ENCODE peak calls at places on chromosomes 13 and 19, in six cellular contexts. A is K562, U is GM12878, Z is stomach, C is transverse colon, R is SK-N-SH. Q is an unnamed sample.

GRCh38 chr13:31950121-31950810 is 81.3 kb upstream of the FRY start:
- DNase-seq in Z (no peak), A (no peak), R (no peak), U (no peak), C (no peak), Q (no peak)

GRCh38 chr19:5642204-5642603 is 19.3 kb downstream of the SAFB start:
- DNase-seq in R (no peak), C (no peak), U (no peak), A (no peak), Z (peak), Q (no peak)

GRCh38 chr13:37131092-37131491 is 25.6 kb upstream of the CSNK1A1L start:
- DNase-seq in R (no peak), C (no peak), U (no peak), A (no peak), Z (no peak), Q (no peak)

GRCh38 chr13:95067303-95067702 is 233.9 kb downstream of the ABCC4 start:
- DNase-seq in C (no peak), R (no peak), U (no peak), Z (no peak), A (no peak), Q (no peak)

GRCh38 chr13:34294483-34295129 is 476.7 kb downstream of the RFC3 start:
- DNase-seq in R (no peak), C (no peak), U (no peak), Z (no peak), A (no peak), Q (no peak)

GRCh38 chr19:8096071-8096470 is 43.5 kb downstream of the CCL25 start:
- DNase-seq in U (no peak), A (no peak), C (no peak), R (no peak), Z (no peak), Q (no peak)

GRCh38 chr19:6269101-6269886 is 10.5 kb downstream of the MLLT1 start:
- DNase-seq in C (no peak), U (no peak), R (no peak), Z (no peak), A (no peak), Q (no peak)

GRCh38 chr19:48319647-48320537 is 5.5 kb upstream of the EMP3 start:
- DNase-seq in C (peak), U (no peak), R (peak), A (peak), Z (peak), Q (peak)

GRCh38 chr19:39052243-39052746 is 19.9 kb upstream of the FBXO27 start:
- DNase-seq in C (peak), A (peak), U (no peak), R (peak), Z (peak), Q (no peak)

GRCh38 chr13:95112883-95113282 is 188.4 kb downstream of the ABCC4 start:
- DNase-seq in U (no peak), C (no peak), Z (no peak), R (no peak), A (no peak), Q (no peak)

GRCh38 chr13:25762795-25763377 is 288.9 kb downstream of the SHISA2 start:
- DNase-seq in U (no peak), R (no peak), Z (no peak), A (no peak), C (no peak), Q (no peak)

GRCh38 chr13:36839981-36840380 is 21.0 kb downstream of the RFXAP start:
- DNase-seq in C (no peak), A (no peak), Z (no peak), U (no peak), R (no peak), Q (no peak)

GRCh38 chr13:42113478-42113877 is 65.0 kb downstream of the DGKH start:
- DNase-seq in Z (no peak), A (no peak), C (no peak), U (no peak), R (no peak), Q (no peak)

GRCh38 chr13:90447735-90448103 is 899.8 kb upstream of the MIR17HG start:
- DNase-seq in C (no peak), R (no peak), U (no peak), Z (no peak), A (no peak), Q (no peak)

GRCh38 chr13:53206455-53206854 is 177.8 kb downstream of the OLFM4 start:
- DNase-seq in C (no peak), A (no peak), R (peak), Z (no peak), U (no peak), Q (no peak)

GRCh38 chr19:30690935-30691505 is 318.8 kb downstream of the ZNF536 start:
- DNase-seq in U (no peak), C (no peak), R (peak), A (no peak), Z (no peak), Q (no peak)

DNA sequence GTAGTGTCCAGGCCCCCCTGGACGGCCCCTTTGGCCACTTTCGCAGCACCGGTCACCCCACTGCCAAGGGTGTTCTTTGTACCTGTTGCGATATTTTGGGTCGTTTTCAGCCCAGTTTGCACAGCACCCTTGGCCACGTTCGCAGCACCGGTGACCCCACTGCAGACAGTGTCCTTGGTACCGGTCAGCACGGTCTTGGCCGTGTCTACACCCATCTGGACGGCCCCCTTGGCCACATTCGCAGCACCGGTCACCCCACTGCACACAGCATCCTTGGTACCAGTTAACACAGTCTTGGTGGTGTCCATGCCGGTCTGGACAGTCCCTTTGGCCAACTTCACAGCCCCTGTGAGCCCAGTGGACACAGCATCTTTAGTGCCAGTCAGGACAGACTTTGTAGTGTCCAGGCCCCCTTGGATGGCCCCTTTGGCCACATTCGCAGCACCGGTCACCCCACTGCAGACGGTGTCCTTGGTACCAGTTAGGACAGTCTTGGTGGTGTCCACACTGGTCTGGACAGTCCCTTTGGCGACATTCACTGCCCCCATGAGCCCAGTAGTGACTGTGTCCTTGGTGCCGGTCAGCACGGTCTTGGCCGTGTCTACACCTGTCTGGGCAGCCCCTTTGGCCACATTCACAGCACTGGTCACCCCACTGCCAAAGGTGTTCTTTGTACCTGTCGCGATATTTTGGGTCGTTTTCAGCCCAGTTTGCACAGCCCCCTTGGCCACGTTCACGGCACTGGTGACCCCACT is 6.8 kb downstream of the PLIN4 start:
- DNase-seq in Z (no peak), A (no peak), R (no peak), U (no peak), C (no peak), Q (no peak)
- TF ChIP-seq POLR2AphosphoS5 in Z (no peak), A (no peak), R (no peak), U (no peak), C (no peak), Q (no peak)

GRCh38 chr19:46644720-46645119 is 8.7 kb upstream of the GNG8 start:
- DNase-seq in R (no peak), C (no peak), A (peak), U (no peak), Z (no peak), Q (no peak)

GRCh38 chr19:46648961-46649960 is 11.7 kb downstream of the DACT3 start:
- DNase-seq in R (no peak), A (no peak), U (no peak), Z (no peak), C (no peak), Q (no peak)

GRCh38 chr19:46650445-46650844 is 10.5 kb downstream of the DACT3 start:
- DNase-seq in A (no peak), C (no peak), Z (no peak), R (no peak), U (no peak), Q (no peak)

GRCh38 chr19:46646402-46646801 is 10.4 kb upstream of the GNG8 start:
- DNase-seq in R (no peak), U (no peak), C (no peak), A (no peak), Z (no peak), Q (no peak)

GRCh38 chr19:46648070-46648960 is 12.3 kb upstream of the GNG8 start:
- DNase-seq in U (no peak), R (no peak), A (no peak), Z (no peak), C (no peak), Q (no peak)
- TF ChIP-seq EP300 in U (peak), R (no peak), A (no peak), Z (no peak), C (no peak), Q (no peak)

GRCh38 chr19:2607712-2608601 is 94.5 kb downstream of the GNG7 start:
- DNase-seq in Z (no peak), U (peak), A (no peak), R (no peak), C (peak), Q (no peak)
- TF ChIP-seq POLR2AphosphoS5 in Z (no peak), U (peak), A (no peak), R (no peak), C (no peak), Q (no peak)

DNA sequence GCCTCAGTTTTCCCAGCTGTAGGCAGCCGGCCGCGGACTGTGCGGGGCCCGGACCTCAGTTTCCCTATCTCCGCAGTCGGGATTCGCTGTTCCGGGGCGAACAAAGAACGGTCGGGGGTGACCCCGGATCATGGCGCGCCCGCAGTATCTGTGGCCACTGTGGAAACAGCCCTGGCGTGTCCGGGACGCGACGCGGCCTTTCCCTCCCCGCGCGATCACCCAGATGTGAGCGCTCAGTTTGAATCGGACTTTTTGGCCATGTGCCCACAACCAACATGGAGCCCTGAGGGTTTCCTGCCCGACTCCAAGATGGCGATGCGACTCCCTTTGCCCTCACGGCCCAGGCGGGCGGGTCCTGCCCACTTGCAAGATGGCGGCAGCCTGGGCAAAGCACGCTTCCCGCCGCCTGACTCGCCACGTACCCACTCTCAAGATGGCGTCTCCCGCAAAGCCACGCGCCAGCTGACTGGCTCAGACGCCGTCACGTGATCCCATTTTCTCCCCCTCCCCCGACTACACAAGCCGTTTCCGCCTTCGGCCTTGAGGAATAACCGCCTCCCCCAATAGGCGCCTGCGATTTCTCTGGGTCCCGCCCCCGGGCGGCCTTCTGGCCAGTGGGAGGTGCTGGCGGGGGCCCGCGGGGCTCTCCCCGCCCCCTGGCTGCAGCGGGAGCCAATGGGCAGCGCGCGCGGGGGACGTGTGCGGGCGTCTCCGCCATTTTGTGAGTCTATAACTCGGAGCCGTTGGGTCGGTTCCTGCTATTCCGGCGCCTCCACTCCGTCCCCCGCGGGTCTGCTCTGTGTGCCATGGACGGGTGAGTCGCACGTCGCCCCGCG is at the start of gene PTBP1:
- DNase-seq in C (peak), A (peak), U (peak), Z (peak), R (peak), Q (peak)
- TF ChIP-seq EP300 in C (no peak), A (peak), U (peak), Z (no peak), R (no peak), Q (no peak)